ENCODE peak calls at places on chromosomes 3 and 15, in nine cellular contexts. One of them, this sample, is unnamed.

GRCh38 chr15:46260937-46261336 is 626.1 kb downstream of the SQOR start:
- DNase-seq in stimulated activated CD4-positive, alpha-beta T cell treated with anti-CD3 and anti-CD28 coated beads, Interleukin-12 subunit alpha, Interleukin-12 subunit beta, amount 100 ng/mL, for 4 hours: no peak
- DNase-seq in COR-L47: no peak
- DNase-seq in foreskin keratinocyte: no peak
- DNase-seq in Caco-2: no peak
- DNase-seq in HL-60: no peak
- DNase-seq in RPMI8226: no peak
- DNase-seq in T-helper 2 cell: no peak
- DNase-seq in HEK293T: no peak
- DNase-seq in this sample: no peak

GRCh38 chr3:150825916-150826377 is 63.0 kb upstream of the SIAH2 start:
- DNase-seq in foreskin keratinocyte: no peak
- DNase-seq in RPMI8226: no peak
- DNase-seq in T-helper 2 cell: no peak
- DNase-seq in HL-60: no peak
- DNase-seq in COR-L47: no peak
- DNase-seq in Caco-2: no peak
- DNase-seq in stimulated activated CD4-positive, alpha-beta T cell treated with anti-CD3 and anti-CD28 coated beads, Interleukin-12 subunit alpha, Interleukin-12 subunit beta, amount 100 ng/mL, for 4 hours: no peak
- DNase-seq in HEK293T: no peak
- DNase-seq in this sample: no peak

GRCh38 chr3:194204036-194204792 is 68.3 kb downstream of the HES1 start:
- DNase-seq in T-helper 2 cell: no peak
- DNase-seq in stimulated activated CD4-positive, alpha-beta T cell treated with anti-CD3 and anti-CD28 coated beads, Interleukin-12 subunit alpha, Interleukin-12 subunit beta, amount 100 ng/mL, for 4 hours: peak; percentile 25
- DNase-seq in RPMI8226: peak; percentile 26
- DNase-seq in Caco-2: no peak
- DNase-seq in COR-L47: peak; percentile 63
- DNase-seq in foreskin keratinocyte: no peak
- DNase-seq in HEK293T: no peak
- DNase-seq in HL-60: no peak
- DNase-seq in this sample: no peak

GRCh38 chr3:127387119-127387518 is 99.3 kb upstream of the PRR20G start:
- DNase-seq in foreskin keratinocyte: no peak
- DNase-seq in Caco-2: no peak
- DNase-seq in COR-L47: no peak
- DNase-seq in HEK293T: no peak
- DNase-seq in T-helper 2 cell: no peak
- DNase-seq in RPMI8226: no peak
- DNase-seq in stimulated activated CD4-positive, alpha-beta T cell treated with anti-CD3 and anti-CD28 coated beads, Interleukin-12 subunit alpha, Interleukin-12 subunit beta, amount 100 ng/mL, for 4 hours: no peak
- DNase-seq in HL-60: no peak
- DNase-seq in this sample: no peak

GRCh38 chr15:55434989-55435825 is 26.9 kb downstream of the PIERCE2 start:
- DNase-seq in HL-60: peak; percentile 12
- DNase-seq in stimulated activated CD4-positive, alpha-beta T cell treated with anti-CD3 and anti-CD28 coated beads, Interleukin-12 subunit alpha, Interleukin-12 subunit beta, amount 100 ng/mL, for 4 hours: no peak
- DNase-seq in RPMI8226: peak; percentile 78
- DNase-seq in Caco-2: no peak
- DNase-seq in HEK293T: peak; percentile 20
- DNase-seq in COR-L47: peak; percentile 28
- DNase-seq in foreskin keratinocyte: peak; percentile 41
- DNase-seq in T-helper 2 cell: no peak
- DNase-seq in this sample: no peak

GRCh38 chr3:129587559-129588210 is 18.8 kb downstream of the PLXND1 start:
- DNase-seq in COR-L47: no peak
- DNase-seq in T-helper 2 cell: no peak
- DNase-seq in stimulated activated CD4-positive, alpha-beta T cell treated with anti-CD3 and anti-CD28 coated beads, Interleukin-12 subunit alpha, Interleukin-12 subunit beta, amount 100 ng/mL, for 4 hours: no peak
- DNase-seq in foreskin keratinocyte: peak; percentile 11
- DNase-seq in HL-60: no peak
- DNase-seq in Caco-2: no peak
- DNase-seq in RPMI8226: no peak
- DNase-seq in HEK293T: no peak
- DNase-seq in this sample: no peak

GRCh38 chr15:74276560-74276959 is 40.4 kb downstream of the CCDC33 start:
- DNase-seq in T-helper 2 cell: no peak
- DNase-seq in HL-60: no peak
- DNase-seq in stimulated activated CD4-positive, alpha-beta T cell treated with anti-CD3 and anti-CD28 coated beads, Interleukin-12 subunit alpha, Interleukin-12 subunit beta, amount 100 ng/mL, for 4 hours: no peak
- DNase-seq in HEK293T: no peak
- DNase-seq in Caco-2: no peak
- DNase-seq in COR-L47: no peak
- DNase-seq in RPMI8226: no peak
- DNase-seq in foreskin keratinocyte: no peak
- DNase-seq in this sample: no peak

GRCh38 chr15:58748040-58748786 is 1.3 kb downstream of the ADAM10 start:
- DNase-seq in COR-L47: no peak
- DNase-seq in HL-60: no peak
- DNase-seq in T-helper 2 cell: no peak
- DNase-seq in stimulated activated CD4-positive, alpha-beta T cell treated with anti-CD3 and anti-CD28 coated beads, Interleukin-12 subunit alpha, Interleukin-12 subunit beta, amount 100 ng/mL, for 4 hours: peak; percentile 17
- DNase-seq in foreskin keratinocyte: no peak
- DNase-seq in HEK293T: no peak
- DNase-seq in Caco-2: no peak
- DNase-seq in RPMI8226: peak; percentile 75
- DNase-seq in this sample: no peak

GRCh38 chr3:124701687-124702086 is 28.6 kb upstream of the UMPS start:
- DNase-seq in HL-60: no peak
- DNase-seq in HEK293T: no peak
- DNase-seq in foreskin keratinocyte: peak; percentile 18
- DNase-seq in COR-L47: no peak
- DNase-seq in stimulated activated CD4-positive, alpha-beta T cell treated with anti-CD3 and anti-CD28 coated beads, Interleukin-12 subunit alpha, Interleukin-12 subunit beta, amount 100 ng/mL, for 4 hours: no peak
- DNase-seq in Caco-2: no peak
- DNase-seq in RPMI8226: no peak
- DNase-seq in T-helper 2 cell: no peak
- DNase-seq in this sample: no peak

GRCh38 chr15:89105147-89105546 is 16.9 kb downstream of the ABHD2 start:
- DNase-seq in foreskin keratinocyte: peak; percentile 85
- DNase-seq in Caco-2: no peak
- DNase-seq in T-helper 2 cell: no peak
- DNase-seq in RPMI8226: no peak
- DNase-seq in COR-L47: no peak
- DNase-seq in HEK293T: no peak
- DNase-seq in HL-60: no peak
- DNase-seq in stimulated activated CD4-positive, alpha-beta T cell treated with anti-CD3 and anti-CD28 coated beads, Interleukin-12 subunit alpha, Interleukin-12 subunit beta, amount 100 ng/mL, for 4 hours: no peak
- DNase-seq in this sample: no peak

GRCh38 chr15:66943456-66944095 is 121.8 kb upstream of the SMAD3 start:
- DNase-seq in HL-60: no peak
- DNase-seq in foreskin keratinocyte: no peak
- DNase-seq in stimulated activated CD4-positive, alpha-beta T cell treated with anti-CD3 and anti-CD28 coated beads, Interleukin-12 subunit alpha, Interleukin-12 subunit beta, amount 100 ng/mL, for 4 hours: no peak
- DNase-seq in Caco-2: peak; percentile 41
- DNase-seq in T-helper 2 cell: no peak
- DNase-seq in HEK293T: no peak
- DNase-seq in RPMI8226: peak; percentile 41
- DNase-seq in COR-L47: peak; percentile 39
- DNase-seq in this sample: peak; percentile 62

GRCh38 chr3:98745718-98746117 is 17.4 kb upstream of the ST3GAL6 start:
- DNase-seq in Caco-2: no peak
- DNase-seq in foreskin keratinocyte: no peak
- DNase-seq in COR-L47: no peak
- DNase-seq in stimulated activated CD4-positive, alpha-beta T cell treated with anti-CD3 and anti-CD28 coated beads, Interleukin-12 subunit alpha, Interleukin-12 subunit beta, amount 100 ng/mL, for 4 hours: no peak
- DNase-seq in RPMI8226: no peak
- DNase-seq in HEK293T: no peak
- DNase-seq in T-helper 2 cell: no peak
- DNase-seq in HL-60: no peak
- DNase-seq in this sample: no peak

GRCh38 chr15:73826711-73827243 is 46.6 kb upstream of the TBC1D21 start:
- DNase-seq in Caco-2: no peak
- DNase-seq in stimulated activated CD4-positive, alpha-beta T cell treated with anti-CD3 and anti-CD28 coated beads, Interleukin-12 subunit alpha, Interleukin-12 subunit beta, amount 100 ng/mL, for 4 hours: no peak
- DNase-seq in RPMI8226: no peak
- DNase-seq in T-helper 2 cell: no peak
- DNase-seq in foreskin keratinocyte: peak; percentile 92
- DNase-seq in COR-L47: no peak
- DNase-seq in HEK293T: no peak
- DNase-seq in HL-60: no peak
- DNase-seq in this sample: no peak

GRCh38 chr15:66294932-66295235 is 1.5 kb downstream of the DIS3L start:
- DNase-seq in T-helper 2 cell: no peak
- DNase-seq in RPMI8226: no peak
- DNase-seq in HL-60: no peak
- DNase-seq in COR-L47: no peak
- DNase-seq in foreskin keratinocyte: no peak
- DNase-seq in Caco-2: no peak
- DNase-seq in HEK293T: no peak
- DNase-seq in stimulated activated CD4-positive, alpha-beta T cell treated with anti-CD3 and anti-CD28 coated beads, Interleukin-12 subunit alpha, Interleukin-12 subunit beta, amount 100 ng/mL, for 4 hours: no peak
- DNase-seq in this sample: no peak

GRCh38 chr15:35557544-35557943 is 11.6 kb upstream of the DPH6 start:
- DNase-seq in Caco-2: no peak
- DNase-seq in COR-L47: no peak
- DNase-seq in T-helper 2 cell: no peak
- DNase-seq in HEK293T: no peak
- DNase-seq in stimulated activated CD4-positive, alpha-beta T cell treated with anti-CD3 and anti-CD28 coated beads, Interleukin-12 subunit alpha, Interleukin-12 subunit beta, amount 100 ng/mL, for 4 hours: no peak
- DNase-seq in foreskin keratinocyte: peak; percentile 89
- DNase-seq in RPMI8226: no peak
- DNase-seq in HL-60: no peak
- DNase-seq in this sample: no peak

GRCh38 chr3:10977864-10978510 is 14.6 kb upstream of the SLC6A1 start:
- DNase-seq in foreskin keratinocyte: no peak
- DNase-seq in RPMI8226: no peak
- DNase-seq in HL-60: no peak
- DNase-seq in HEK293T: no peak
- DNase-seq in T-helper 2 cell: no peak
- DNase-seq in Caco-2: no peak
- DNase-seq in stimulated activated CD4-positive, alpha-beta T cell treated with anti-CD3 and anti-CD28 coated beads, Interleukin-12 subunit alpha, Interleukin-12 subunit beta, amount 100 ng/mL, for 4 hours: no peak
- DNase-seq in COR-L47: no peak
- DNase-seq in this sample: no peak